ENCODE peak calls at places on chromosomes 7 and 10, in ten cellular contexts. U, M, F, G, Z, J, Y, D, L and C are unnamed samples.

GRCh38 chr7:114155766-114156110 is 236.9 kb upstream of the PPP1R3A start:
- DNase-seq in U (no peak), M (no peak), F (no peak), G (no peak), Z (no peak), J (no peak), Y (no peak), D (no peak), L (no peak), C (no peak)

GRCh38 chr10:14667270-14667669 is 107.4 kb downstream of the FAM107B start:
- DNase-seq in U (no peak), M (no peak), F (no peak), G (no peak), Z (no peak), J (no peak), Y (peak; percentile 25), D (no peak), L (no peak), C (no peak)

GRCh38 chr10:95408931-95409873 is 118.4 kb upstream of the PDLIM1 start:
- DNase-seq in U (no peak), M (peak; percentile 56), F (no peak), G (no peak), Z (peak; percentile 82), J (no peak), Y (no peak), D (no peak), L (no peak), C (no peak)

GRCh38 chr10:61627266-61627665 is 35.5 kb upstream of the CABCOCO1 start:
- DNase-seq in U (no peak), M (no peak), F (no peak), G (no peak), Z (no peak), J (no peak), Y (no peak), D (no peak), L (no peak), C (no peak)

GRCh38 chr7:88115258-88116195 is 104.3 kb downstream of the SRI start:
- DNase-seq in U (no peak), M (no peak), F (no peak), G (no peak), Z (no peak), J (no peak), Y (no peak), D (no peak), L (no peak), C (no peak)

GRCh38 chr7:132193898-132194297 is 382.4 kb downstream of the PLXNA4 start:
- DNase-seq in U (no peak), M (no peak), F (no peak), G (no peak), Z (peak; percentile 27), J (peak; percentile 38), Y (no peak), D (no peak), L (no peak), C (no peak)

GRCh38 chr7:41886906-41887311 is 184.0 kb upstream of the INHBA start:
- DNase-seq in U (peak; percentile 84), M (no peak), F (no peak), G (no peak), Z (no peak), J (peak; percentile 87), Y (peak; percentile 67), D (no peak), L (no peak), C (no peak)

GRCh38 chr7:4835398-4836205 is 26.2 kb downstream of the PAPOLB start:
- DNase-seq in U (no peak), M (no peak), F (no peak), G (no peak), Z (peak; percentile 47), J (peak; percentile 54), Y (no peak), D (no peak), L (no peak), C (peak; percentile 51)

GRCh38 chr10:16477757-16478156 is 40.9 kb downstream of the PTER start:
- DNase-seq in U (no peak), M (no peak), F (no peak), G (no peak), Z (no peak), J (no peak), Y (no peak), D (no peak), L (no peak), C (no peak)

GRCh38 chr10:46330881-46331280 is 44.1 kb downstream of the ANTXRL start:
- DNase-seq in U (no peak), M (no peak), F (no peak), G (no peak), Z (no peak), J (no peak), Y (no peak), D (no peak), L (no peak), C (no peak)

GRCh38 chr7:76189276-76189675 is 12.4 kb upstream of the SRRM3 start:
- DNase-seq in U (no peak), M (no peak), F (no peak), G (no peak), Z (no peak), J (no peak), Y (no peak), D (no peak), L (no peak), C (peak; percentile 64)

GRCh38 chr10:126156012-126156411 is 232.3 kb downstream of the ADAM12 start:
- DNase-seq in U (no peak), M (no peak), F (no peak), G (no peak), Z (no peak), J (no peak), Y (no peak), D (no peak), L (no peak), C (no peak)

GRCh38 chr10:48535416-48536225 is 69.3 kb downstream of the ARHGAP22 start:
- DNase-seq in U (no peak), M (no peak), F (no peak), G (no peak), Z (no peak), J (no peak), Y (no peak), D (no peak), L (peak; percentile 66), C (peak; percentile 57)

GRCh38 chr7:116455499-116455898 is 44.0 kb upstream of the CAV2 start:
- DNase-seq in U (no peak), M (no peak), F (no peak), G (no peak), Z (no peak), J (no peak), Y (no peak), D (no peak), L (no peak), C (no peak)

GRCh38 chr7:94297397-94297838 is 97.3 kb upstream of the COL1A2 start:
- DNase-seq in U (peak; percentile 70), M (peak; percentile 50), F (no peak), G (no peak), Z (no peak), J (peak; percentile 93), Y (peak; percentile 91), D (no peak), L (no peak), C (no peak)

GRCh38 chr7:94298943-94299342 is 95.8 kb upstream of the COL1A2 start:
- DNase-seq in U (no peak), M (no peak), F (no peak), G (no peak), Z (no peak), J (no peak), Y (no peak), D (no peak), L (no peak), C (no peak)

GRCh38 chr7:94294471-94295131 is 100.1 kb upstream of the COL1A2 start:
- DNase-seq in U (no peak), M (no peak), F (no peak), G (no peak), Z (no peak), J (no peak), Y (no peak), D (no peak), L (no peak), C (no peak)

GRCh38 chr7:94295805-94296204 is 98.9 kb upstream of the COL1A2 start:
- DNase-seq in U (no peak), M (peak; percentile 13), F (no peak), G (peak; percentile 18), Z (no peak), J (no peak), Y (peak; percentile 27), D (no peak), L (no peak), C (no peak)

DNA sequence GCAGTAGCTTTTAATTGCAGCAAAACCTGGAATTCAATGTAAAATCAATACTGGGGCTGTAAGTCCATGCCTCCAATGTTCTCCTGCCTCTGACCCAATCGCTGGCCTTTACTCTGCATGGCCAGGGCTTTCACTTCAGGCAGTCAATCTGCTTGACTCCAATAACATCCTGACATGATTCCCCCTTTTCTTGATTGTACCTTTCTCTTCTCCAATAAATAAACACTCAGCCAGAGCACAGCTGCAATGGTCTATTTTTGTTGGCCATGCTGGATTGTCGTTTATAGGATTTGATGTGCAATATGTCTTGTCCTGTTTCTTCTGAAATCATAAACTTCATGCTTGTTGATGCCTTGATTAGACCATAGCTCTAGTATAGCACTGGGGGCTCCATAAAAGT is 97.8 kb upstream of the COL1A2 start:
- DNase-seq in U (no peak), M (no peak), F (no peak), G (no peak), Z (no peak), J (no peak), Y (no peak), D (no peak), L (no peak), C (no peak)
- H3K4me3 ChIP-seq in U (peak overlapping the region; percentile 15), M (peak overlapping the region; percentile 9), F (no peak overlapping the region), G (no peak overlapping the region), Z (no peak overlapping the region), J (peak overlapping the region; percentile 32), Y (no peak overlapping the region), D (no peak overlapping the region), L (no peak overlapping the region), C (no peak overlapping the region)

DNA sequence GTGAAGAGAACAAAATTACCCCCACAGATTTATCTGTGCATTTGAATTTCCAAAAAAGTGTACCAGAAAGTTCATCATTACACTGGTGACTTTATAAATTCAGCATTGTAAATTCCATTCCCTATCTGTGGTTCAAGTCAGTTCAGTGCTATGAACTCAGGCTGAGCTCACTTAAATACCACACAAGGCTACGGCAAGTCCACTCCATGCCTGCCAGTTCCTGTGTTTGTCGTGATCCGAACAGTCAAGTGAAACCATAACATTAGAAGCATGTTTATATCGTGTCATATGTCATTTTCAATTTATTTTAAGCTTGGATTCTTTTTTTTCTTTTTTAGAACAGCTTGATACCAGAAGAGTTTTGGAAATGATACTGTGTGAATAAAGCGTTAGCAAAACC is 14.8 kb downstream of the MBL2 start:
- DNase-seq in U (no peak), M (no peak), F (no peak), G (no peak), Z (no peak), J (no peak), Y (no peak), D (no peak), L (no peak), C (no peak)
- H3K4me1 ChIP-seq in U (no peaks in the 10 kb centered on the region), M (no peaks in the 10 kb centered on the region), F (no peaks in the 10 kb centered on the region), G (no peaks in the 10 kb centered on the region), Z (no peaks in the 10 kb centered on the region), J (no peaks in the 10 kb centered on the region), Y (no peaks in the 10 kb centered on the region), D (no peaks in the 10 kb centered on the region), L (no peaks in the 10 kb centered on the region), C (no peaks in the 10 kb centered on the region)

GRCh38 chr10:31263903-31264302 is 55.1 kb upstream of the ZEB1 start:
- DNase-seq in U (no peak), M (no peak), F (no peak), G (no peak), Z (no peak), J (no peak), Y (no peak), D (no peak), L (no peak), C (no peak)
- H3K4me3 ChIP-seq in U (no peak overlapping the region), M (no peak overlapping the region), F (no peak overlapping the region), G (no peak overlapping the region), Z (no peak overlapping the region), J (no peak overlapping the region), Y (no peak overlapping the region), D (no peak overlapping the region), L (no peak overlapping the region), C (no peak overlapping the region)

GRCh38 chr10:29771376-29771775 is 136.6 kb upstream of the SVIL start:
- DNase-seq in U (no peak), M (no peak), F (no peak), G (no peak), Z (peak; percentile 78), J (no peak), Y (no peak), D (no peak), L (no peak), C (no peak)
- H3K4me1 ChIP-seq in U (peaks cover 6% of the 10 kb centered on the region), M (no peaks in the 10 kb centered on the region), F (peaks cover 2% of the 10 kb centered on the region), G (peaks cover 15% of the 10 kb centered on the region), Z (peaks cover 15% of the 10 kb centered on the region), J (peaks cover 44% of the 10 kb centered on the region), Y (no peaks in the 10 kb centered on the region), D (peaks cover 6% of the 10 kb centered on the region), L (no peaks in the 10 kb centered on the region), C (no peaks in the 10 kb centered on the region)